ENCODE peak calls at places on chromosomes 6 and 20, in ten cellular contexts. One of them, this sample, is unnamed.

GRCh38 chr6:44237813-44238433 is 9.0 kb upstream of the HSP90AB1 start:
- DNase-seq in lower leg skin: peak; percentile 96
- DNase-seq in astrocyte of the spinal cord: peak; percentile 65
- DNase-seq in left ventricle myocardium inferior: peak; percentile 81
- DNase-seq in fibroblast of the aortic adventitia: peak; percentile 59
- DNase-seq in heart left ventricle: peak; percentile 82
- DNase-seq in IMR-90: peak; percentile 56
- DNase-seq in CD4-positive, alpha-beta memory T cell: peak; percentile 66
- DNase-seq in colonic mucosa: peak; percentile 86
- DNase-seq in HCT116: no peak
- DNase-seq in this sample: no peak

GRCh38 chr6:40640591-40641293 is 53.6 kb upstream of the LRFN2 start:
- DNase-seq in heart left ventricle: peak; percentile 10
- DNase-seq in lower leg skin: peak; percentile 64
- DNase-seq in IMR-90: no peak
- DNase-seq in colonic mucosa: no peak
- DNase-seq in HCT116: no peak
- DNase-seq in astrocyte of the spinal cord: no peak
- DNase-seq in CD4-positive, alpha-beta memory T cell: no peak
- DNase-seq in left ventricle myocardium inferior: no peak
- DNase-seq in fibroblast of the aortic adventitia: no peak
- DNase-seq in this sample: peak; percentile 72

GRCh38 chr20:1868856-1869255 is 26.4 kb upstream of the SIRPA start:
- DNase-seq in fibroblast of the aortic adventitia: peak; percentile 54
- DNase-seq in left ventricle myocardium inferior: no peak
- DNase-seq in colonic mucosa: no peak
- DNase-seq in CD4-positive, alpha-beta memory T cell: no peak
- DNase-seq in astrocyte of the spinal cord: peak; percentile 16
- DNase-seq in heart left ventricle: no peak
- DNase-seq in HCT116: no peak
- DNase-seq in IMR-90: peak; percentile 64
- DNase-seq in lower leg skin: no peak
- DNase-seq in this sample: no peak

GRCh38 chr20:38471987-38472512 is 593 bp upstream of the RALGAPB start:
- DNase-seq in lower leg skin: no peak
- DNase-seq in left ventricle myocardium inferior: no peak
- DNase-seq in HCT116: no peak
- DNase-seq in CD4-positive, alpha-beta memory T cell: no peak
- DNase-seq in colonic mucosa: no peak
- DNase-seq in fibroblast of the aortic adventitia: no peak
- DNase-seq in astrocyte of the spinal cord: no peak
- DNase-seq in heart left ventricle: no peak
- DNase-seq in IMR-90: no peak
- DNase-seq in this sample: no peak

GRCh38 chr6:159933077-159933476 is 35.8 kb upstream of the IGF2R start:
- DNase-seq in CD4-positive, alpha-beta memory T cell: no peak
- DNase-seq in astrocyte of the spinal cord: no peak
- DNase-seq in fibroblast of the aortic adventitia: peak; percentile 54
- DNase-seq in heart left ventricle: no peak
- DNase-seq in colonic mucosa: no peak
- DNase-seq in left ventricle myocardium inferior: no peak
- DNase-seq in IMR-90: peak; percentile 16
- DNase-seq in HCT116: no peak
- DNase-seq in lower leg skin: no peak
- DNase-seq in this sample: no peak

GRCh38 chr6:17120019-17120418 is 18.2 kb downstream of the STMND1 start:
- DNase-seq in lower leg skin: no peak
- DNase-seq in heart left ventricle: no peak
- DNase-seq in fibroblast of the aortic adventitia: no peak
- DNase-seq in left ventricle myocardium inferior: no peak
- DNase-seq in IMR-90: peak; percentile 89
- DNase-seq in colonic mucosa: no peak
- DNase-seq in CD4-positive, alpha-beta memory T cell: no peak
- DNase-seq in HCT116: no peak
- DNase-seq in astrocyte of the spinal cord: no peak
- DNase-seq in this sample: no peak

GRCh38 chr6:137341721-137342195 is 122.6 kb upstream of the IFNGR1 start:
- DNase-seq in IMR-90: no peak
- DNase-seq in lower leg skin: no peak
- DNase-seq in left ventricle myocardium inferior: peak; percentile 25
- DNase-seq in fibroblast of the aortic adventitia: peak; percentile 5
- DNase-seq in CD4-positive, alpha-beta memory T cell: peak; percentile 56
- DNase-seq in astrocyte of the spinal cord: no peak
- DNase-seq in colonic mucosa: peak; percentile 38
- DNase-seq in heart left ventricle: no peak
- DNase-seq in HCT116: no peak
- DNase-seq in this sample: no peak

GRCh38 chr6:148085651-148086321 is 256.9 kb upstream of the SASH1 start:
- DNase-seq in IMR-90: peak; percentile 19
- DNase-seq in HCT116: no peak
- DNase-seq in fibroblast of the aortic adventitia: no peak
- DNase-seq in heart left ventricle: no peak
- DNase-seq in colonic mucosa: no peak
- DNase-seq in astrocyte of the spinal cord: no peak
- DNase-seq in CD4-positive, alpha-beta memory T cell: no peak
- DNase-seq in left ventricle myocardium inferior: no peak
- DNase-seq in lower leg skin: no peak
- DNase-seq in this sample: no peak

GRCh38 chr20:57514273-57514751 is 10.6 kb downstream of the CTCFL start:
- DNase-seq in IMR-90: peak; percentile 64
- DNase-seq in HCT116: peak; percentile 58
- DNase-seq in colonic mucosa: peak; percentile 79
- DNase-seq in fibroblast of the aortic adventitia: peak; percentile 85
- DNase-seq in lower leg skin: peak; percentile 95
- DNase-seq in heart left ventricle: peak; percentile 61
- DNase-seq in left ventricle myocardium inferior: peak; percentile 45
- DNase-seq in CD4-positive, alpha-beta memory T cell: no peak
- DNase-seq in astrocyte of the spinal cord: peak; percentile 63
- DNase-seq in this sample: peak; percentile 27

GRCh38 chr6:30009113-30009512 is 52.0 kb upstream of the POLR1H start:
- DNase-seq in astrocyte of the spinal cord: no peak
- DNase-seq in fibroblast of the aortic adventitia: no peak
- DNase-seq in IMR-90: no peak
- DNase-seq in left ventricle myocardium inferior: no peak
- DNase-seq in heart left ventricle: no peak
- DNase-seq in HCT116: no peak
- DNase-seq in lower leg skin: no peak
- DNase-seq in colonic mucosa: no peak
- DNase-seq in CD4-positive, alpha-beta memory T cell: no peak
- DNase-seq in this sample: no peak

GRCh38 chr6:30006170-30007131 is 54.6 kb upstream of the POLR1H start:
- DNase-seq in left ventricle myocardium inferior: peak; percentile 41
- DNase-seq in astrocyte of the spinal cord: no peak
- DNase-seq in IMR-90: peak; percentile 3
- DNase-seq in heart left ventricle: peak; percentile 53
- DNase-seq in fibroblast of the aortic adventitia: peak; percentile 5
- DNase-seq in CD4-positive, alpha-beta memory T cell: no peak
- DNase-seq in HCT116: no peak
- DNase-seq in colonic mucosa: peak; percentile 38
- DNase-seq in lower leg skin: peak; percentile 90
- DNase-seq in this sample: no peak

GRCh38 chr6:30005482-30005881 is 55.6 kb upstream of the POLR1H start:
- DNase-seq in astrocyte of the spinal cord: no peak
- DNase-seq in left ventricle myocardium inferior: no peak
- DNase-seq in colonic mucosa: no peak
- DNase-seq in HCT116: no peak
- DNase-seq in heart left ventricle: no peak
- DNase-seq in CD4-positive, alpha-beta memory T cell: no peak
- DNase-seq in IMR-90: peak; percentile 7
- DNase-seq in lower leg skin: no peak
- DNase-seq in fibroblast of the aortic adventitia: no peak
- DNase-seq in this sample: no peak

GRCh38 chr6:30002871-30003270 is 58.2 kb upstream of the POLR1H start:
- DNase-seq in HCT116: no peak
- DNase-seq in IMR-90: peak; percentile 48
- DNase-seq in CD4-positive, alpha-beta memory T cell: no peak
- DNase-seq in heart left ventricle: no peak
- DNase-seq in colonic mucosa: no peak
- DNase-seq in left ventricle myocardium inferior: no peak
- DNase-seq in lower leg skin: no peak
- DNase-seq in astrocyte of the spinal cord: peak; percentile 32
- DNase-seq in fibroblast of the aortic adventitia: peak; percentile 44
- DNase-seq in this sample: no peak

DNA sequence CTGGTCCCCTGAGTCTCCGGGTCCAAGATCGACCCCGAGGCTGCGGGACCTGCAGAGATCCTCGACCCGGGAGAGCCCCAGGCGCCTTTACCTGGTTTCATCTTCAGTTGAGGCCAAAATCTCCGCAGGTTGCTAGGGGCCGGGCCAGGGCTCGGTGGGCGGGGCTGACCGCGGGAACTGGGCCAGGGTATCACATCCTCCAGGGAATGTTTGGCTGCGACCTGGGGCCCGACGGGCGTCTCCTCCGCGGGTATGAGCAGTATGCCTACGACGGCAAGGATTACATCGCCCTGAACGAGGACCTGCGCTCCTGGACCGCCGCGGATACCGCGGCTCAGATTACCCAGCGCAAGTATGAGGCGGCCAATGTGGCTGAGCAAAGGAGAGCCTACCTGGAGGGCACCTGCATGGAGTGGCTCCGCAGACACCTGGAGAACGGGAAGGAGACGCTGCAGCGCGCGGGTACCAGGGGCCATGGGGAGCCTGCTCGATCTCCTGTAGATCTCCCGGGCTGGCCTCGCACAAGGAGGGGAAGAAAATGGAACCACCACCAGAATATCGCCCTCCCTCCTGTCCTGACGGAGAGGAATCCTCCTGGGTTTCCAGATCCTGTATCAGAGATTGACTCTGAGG is 53.8 kb upstream of the POLR1H start:
- DNase-seq in astrocyte of the spinal cord: no peak
- DNase-seq in heart left ventricle: no peak
- DNase-seq in lower leg skin: peak; percentile 86
- DNase-seq in HCT116: no peak
- DNase-seq in IMR-90: no peak
- DNase-seq in CD4-positive, alpha-beta memory T cell: no peak
- DNase-seq in left ventricle myocardium inferior: peak; percentile 25
- DNase-seq in fibroblast of the aortic adventitia: no peak
- DNase-seq in colonic mucosa: peak; percentile 66
- DNase-seq in this sample: no peak
- H3K4me3 ChIP-seq in astrocyte of the spinal cord: no peak overlapping the region
- H3K4me3 ChIP-seq in heart left ventricle: peak overlapping the region; percentile 77
- H3K4me3 ChIP-seq in lower leg skin: peak overlapping the region; percentile 43
- H3K4me3 ChIP-seq in HCT116: no peak overlapping the region
- H3K4me3 ChIP-seq in IMR-90: peak overlapping the region; percentile 50
- H3K4me3 ChIP-seq in CD4-positive, alpha-beta memory T cell: peak overlapping the region; percentile 43
- H3K4me3 ChIP-seq in left ventricle myocardium inferior: peak overlapping the region; percentile 83
- H3K4me3 ChIP-seq in fibroblast of the aortic adventitia: peak overlapping the region; percentile 52
- H3K4me3 ChIP-seq in colonic mucosa: peak overlapping the region; percentile 60
- H3K4me3 ChIP-seq in this sample: no peak overlapping the region

GRCh38 chr6:24357336-24358218 is at the start of gene DCDC2:
- DNase-seq in HCT116: no peak
- DNase-seq in astrocyte of the spinal cord: no peak
- DNase-seq in fibroblast of the aortic adventitia: peak; percentile 0
- DNase-seq in left ventricle myocardium inferior: no peak
- DNase-seq in heart left ventricle: no peak
- DNase-seq in lower leg skin: peak; percentile 86
- DNase-seq in CD4-positive, alpha-beta memory T cell: peak; percentile 73
- DNase-seq in colonic mucosa: peak; percentile 90
- DNase-seq in IMR-90: no peak
- DNase-seq in this sample: no peak

GRCh38 chr6:24356310-24357035 is 1.4 kb downstream of the DCDC2 start:
- DNase-seq in astrocyte of the spinal cord: no peak
- DNase-seq in IMR-90: no peak
- DNase-seq in CD4-positive, alpha-beta memory T cell: no peak
- DNase-seq in colonic mucosa: no peak
- DNase-seq in lower leg skin: no peak
- DNase-seq in HCT116: no peak
- DNase-seq in fibroblast of the aortic adventitia: no peak
- DNase-seq in heart left ventricle: no peak
- DNase-seq in left ventricle myocardium inferior: no peak
- DNase-seq in this sample: no peak

GRCh38 chr6:24358219-24358821 is 461 bp upstream of the DCDC2 start:
- DNase-seq in IMR-90: no peak
- DNase-seq in fibroblast of the aortic adventitia: no peak
- DNase-seq in CD4-positive, alpha-beta memory T cell: peak; percentile 30
- DNase-seq in colonic mucosa: peak; percentile 23
- DNase-seq in left ventricle myocardium inferior: no peak
- DNase-seq in HCT116: no peak
- DNase-seq in lower leg skin: no peak
- DNase-seq in heart left ventricle: no peak
- DNase-seq in astrocyte of the spinal cord: no peak
- DNase-seq in this sample: no peak

GRCh38 chr6:24355422-24355821 is 2.4 kb downstream of the DCDC2 start:
- DNase-seq in CD4-positive, alpha-beta memory T cell: no peak
- DNase-seq in heart left ventricle: no peak
- DNase-seq in HCT116: no peak
- DNase-seq in colonic mucosa: no peak
- DNase-seq in IMR-90: no peak
- DNase-seq in left ventricle myocardium inferior: no peak
- DNase-seq in astrocyte of the spinal cord: no peak
- DNase-seq in fibroblast of the aortic adventitia: no peak
- DNase-seq in lower leg skin: no peak
- DNase-seq in this sample: no peak

GRCh38 chr6:24359640-24360454 is 2.0 kb upstream of the DCDC2 start:
- DNase-seq in left ventricle myocardium inferior: peak; percentile 33
- DNase-seq in colonic mucosa: peak; percentile 87
- DNase-seq in astrocyte of the spinal cord: peak; percentile 84
- DNase-seq in CD4-positive, alpha-beta memory T cell: peak; percentile 84
- DNase-seq in fibroblast of the aortic adventitia: peak; percentile 46
- DNase-seq in HCT116: peak; percentile 71
- DNase-seq in IMR-90: peak; percentile 65
- DNase-seq in lower leg skin: peak; percentile 85
- DNase-seq in heart left ventricle: peak; percentile 11
- DNase-seq in this sample: peak; percentile 70
- H3K4me3 ChIP-seq in left ventricle myocardium inferior: peak overlapping the region; percentile 69
- H3K4me3 ChIP-seq in colonic mucosa: peak overlapping the region; percentile 54
- H3K4me3 ChIP-seq in astrocyte of the spinal cord: peak overlapping the region; percentile 39
- H3K4me3 ChIP-seq in CD4-positive, alpha-beta memory T cell: peak overlapping the region; percentile 58
- H3K4me3 ChIP-seq in fibroblast of the aortic adventitia: peak overlapping the region; percentile 67
- H3K4me3 ChIP-seq in HCT116: peak overlapping the region; percentile 56
- H3K4me3 ChIP-seq in IMR-90: peak overlapping the region; percentile 43
- H3K4me3 ChIP-seq in lower leg skin: peak overlapping the region; percentile 9
- H3K4me3 ChIP-seq in heart left ventricle: peak overlapping the region; percentile 28
- H3K4me3 ChIP-seq in this sample: peak overlapping the region; percentile 46

DNA sequence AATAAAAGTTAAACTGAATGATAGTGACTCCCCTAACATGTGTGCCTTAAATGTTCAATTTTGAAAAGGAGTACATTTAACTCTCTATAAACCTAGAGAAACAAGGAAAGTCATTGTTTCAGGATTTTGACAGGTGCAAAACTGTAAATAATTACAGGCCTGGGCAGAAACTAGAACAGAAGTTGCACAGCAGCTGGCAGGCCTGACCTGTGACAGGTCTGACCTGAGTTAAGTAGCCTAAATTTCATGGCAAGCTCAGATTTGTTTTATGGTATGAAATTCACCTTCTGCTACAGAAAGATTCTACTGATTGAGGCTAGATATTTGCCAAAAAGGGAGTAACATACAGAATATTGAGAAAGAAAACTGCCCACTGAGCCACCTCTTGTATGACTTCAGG is 166.1 kb downstream of the CDKAL1 start:
- DNase-seq in astrocyte of the spinal cord: no peak
- DNase-seq in HCT116: no peak
- DNase-seq in IMR-90: no peak
- DNase-seq in colonic mucosa: no peak
- DNase-seq in CD4-positive, alpha-beta memory T cell: no peak
- DNase-seq in lower leg skin: no peak
- DNase-seq in left ventricle myocardium inferior: no peak
- DNase-seq in heart left ventricle: no peak
- DNase-seq in fibroblast of the aortic adventitia: no peak
- DNase-seq in this sample: no peak
- H3K4me3 ChIP-seq in astrocyte of the spinal cord: no peak overlapping the region
- H3K4me3 ChIP-seq in HCT116: no peak overlapping the region
- H3K4me3 ChIP-seq in IMR-90: no peak overlapping the region
- H3K4me3 ChIP-seq in colonic mucosa: no peak overlapping the region
- H3K4me3 ChIP-seq in CD4-positive, alpha-beta memory T cell: no peak overlapping the region
- H3K4me3 ChIP-seq in lower leg skin: no peak overlapping the region
- H3K4me3 ChIP-seq in left ventricle myocardium inferior: no peak overlapping the region
- H3K4me3 ChIP-seq in heart left ventricle: no peak overlapping the region
- H3K4me3 ChIP-seq in fibroblast of the aortic adventitia: no peak overlapping the region
- H3K4me3 ChIP-seq in this sample: no peak overlapping the region

GRCh38 chr6:85405853-85406198 is 44.1 kb upstream of the NT5E start:
- DNase-seq in IMR-90: no peak
- DNase-seq in CD4-positive, alpha-beta memory T cell: no peak
- DNase-seq in heart left ventricle: no peak
- DNase-seq in astrocyte of the spinal cord: no peak
- DNase-seq in left ventricle myocardium inferior: no peak
- DNase-seq in lower leg skin: no peak
- DNase-seq in HCT116: no peak
- DNase-seq in colonic mucosa: no peak
- DNase-seq in fibroblast of the aortic adventitia: no peak
- DNase-seq in this sample: no peak
- H3K4me3 ChIP-seq in IMR-90: no peak overlapping the region
- H3K4me3 ChIP-seq in CD4-positive, alpha-beta memory T cell: no peak overlapping the region
- H3K4me3 ChIP-seq in heart left ventricle: no peak overlapping the region
- H3K4me3 ChIP-seq in astrocyte of the spinal cord: no peak overlapping the region
- H3K4me3 ChIP-seq in left ventricle myocardium inferior: no peak overlapping the region
- H3K4me3 ChIP-seq in lower leg skin: no peak overlapping the region
- H3K4me3 ChIP-seq in HCT116: no peak overlapping the region
- H3K4me3 ChIP-seq in colonic mucosa: no peak overlapping the region
- H3K4me3 ChIP-seq in fibroblast of the aortic adventitia: no peak overlapping the region
- H3K4me3 ChIP-seq in this sample: no peak overlapping the region

This sample was measured in Jurkat, Clone E6-1.